ENCODE peak calls at places on chromosomes 5 and 9, in six cellular contexts. H, V, F, U, P and Q are unnamed samples.

GRCh38 chr5:74034738-74035137 is 408.7 kb downstream of the ARHGEF28 start:
- DNase-seq in H (no peak), V (peak; percentile 64), F (no peak), U (no peak), P (no peak), Q (no peak)

GRCh38 chr9:71361357-71361756 is 239.9 kb upstream of the TRPM3 start:
- DNase-seq in H (no peak), V (no peak), F (no peak), U (no peak), P (no peak), Q (no peak)

GRCh38 chr5:65209341-65209740 is 272.4 kb downstream of the ADAMTS6 start:
- DNase-seq in H (no peak), V (peak; percentile 46), F (no peak), U (no peak), P (no peak), Q (no peak)

GRCh38 chr9:126448865-126449577 is 122.4 kb downstream of the MVB12B start:
- DNase-seq in H (no peak), V (no peak), F (no peak), U (no peak), P (no peak), Q (no peak)

GRCh38 chr9:74940600-74940999 is 12.1 kb downstream of the C9orf40 start:
- DNase-seq in H (no peak), V (no peak), F (no peak), U (no peak), P (no peak), Q (no peak)

GRCh38 chr5:132207783-132208182 is 19.9 kb downstream of the P4HA2 start:
- DNase-seq in H (no peak), V (no peak), F (no peak), U (no peak), P (no peak), Q (no peak)

GRCh38 chr5:53479045-53479655 is 1.3 kb upstream of the FST start:
- DNase-seq in H (no peak), V (no peak), F (no peak), U (no peak), P (no peak), Q (no peak)

GRCh38 chr9:119961774-119962408 is 592.7 kb upstream of the BRINP1 start:
- DNase-seq in H (no peak), V (no peak), F (peak; percentile 80), U (no peak), P (no peak), Q (no peak)

GRCh38 chr5:122403965-122404364 is 91.9 kb downstream of the SNCAIP start:
- DNase-seq in H (no peak), V (no peak), F (no peak), U (no peak), P (no peak), Q (no peak)

GRCh38 chr9:32991895-32992595 is 9.4 kb downstream of the APTX start:
- DNase-seq in H (no peak), V (no peak), F (no peak), U (no peak), P (no peak), Q (no peak)

GRCh38 chr5:142561486-142562097 is 124.3 kb downstream of the FGF1 start:
- DNase-seq in H (no peak), V (no peak), F (no peak), U (no peak), P (no peak), Q (no peak)

GRCh38 chr5:178786859-178787499 is 56.5 kb upstream of the ZNF354A start:
- DNase-seq in H (no peak), V (no peak), F (no peak), U (no peak), P (no peak), Q (no peak)

GRCh38 chr5:167916261-167916660 is 375.2 kb upstream of the WWC1 start:
- DNase-seq in H (no peak), V (no peak), F (no peak), U (no peak), P (no peak), Q (no peak)

GRCh38 chr5:16934669-16935068 is 1.4 kb downstream of the MYO10 start:
- DNase-seq in H (no peak), V (no peak), F (no peak), U (no peak), P (no peak), Q (no peak)

GRCh38 chr9:123716339-123716738 is 213.6 kb downstream of the DENND1A start:
- DNase-seq in H (no peak), V (no peak), F (no peak), U (no peak), P (no peak), Q (no peak)

GRCh38 chr5:110105692-110106091 is 416.0 kb downstream of the MAN2A1 start:
- DNase-seq in H (no peak), V (no peak), F (no peak), U (no peak), P (no peak), Q (no peak)

GRCh38 chr5:80988419-80988925 is 28.3 kb downstream of the RASGRF2 start:
- DNase-seq in H (no peak), V (no peak), F (no peak), U (no peak), P (no peak), Q (no peak)

GRCh38 chr5:127112347-127112864 is 39.1 kb upstream of the C5orf63 start:
- DNase-seq in H (no peak), V (no peak), F (no peak), U (no peak), P (no peak), Q (no peak)

GRCh38 chr9:115923903-115924668 is 229.5 kb upstream of the PAPPA start:
- DNase-seq in H (no peak), V (peak; percentile 97), F (no peak), U (no peak), P (no peak), Q (no peak)

GRCh38 chr9:122562134-122562760 is 9.3 kb downstream of the OR1N2 start:
- DNase-seq in H (no peak), V (no peak), F (no peak), U (no peak), P (no peak), Q (no peak)

GRCh38 chr5:111602817-111603445 is 90.6 kb upstream of the STARD4 start:
- DNase-seq in H (no peak), V (no peak), F (no peak), U (no peak), P (no peak), Q (no peak)

GRCh38 chr5:3110371-3110770 is 358.9 kb upstream of the IRX2 start:
- DNase-seq in H (no peak), V (no peak), F (no peak), U (no peak), P (no peak), Q (no peak)

GRCh38 chr9:84874583-84874982 is 205.1 kb downstream of the NTRK2 start:
- DNase-seq in H (no peak), V (no peak), F (peak; percentile 18), U (no peak), P (no peak), Q (no peak)

GRCh38 chr9:109254317-109254716 is 66.5 kb downstream of the EPB41L4B start:
- DNase-seq in H (no peak), V (peak; percentile 49), F (no peak), U (no peak), P (no peak), Q (no peak)

GRCh38 chr5:56580864-56581263 is 234.5 kb upstream of the MAP3K1 start:
- DNase-seq in H (no peak), V (no peak), F (no peak), U (no peak), P (no peak), Q (no peak)

GRCh38 chr5:77012601-77013000 is 17.6 kb upstream of the AGGF1 start:
- DNase-seq in H (no peak), V (no peak), F (no peak), U (no peak), P (no peak), Q (no peak)

GRCh38 chr9:81585191-81585763 is 104.1 kb downstream of the TLE1 start:
- DNase-seq in H (no peak), V (no peak), F (no peak), U (no peak), P (no peak), Q (no peak)

GRCh38 chr9:2012347-2012746 is 2.8 kb upstream of the SMARCA2 start:
- DNase-seq in H (no peak), V (no peak), F (no peak), U (no peak), P (no peak), Q (no peak)

GRCh38 chr5:83434929-83435328 is 36.6 kb upstream of the VCAN start:
- DNase-seq in H (no peak), V (no peak), F (no peak), U (no peak), P (no peak), Q (no peak)

GRCh38 chr5:174516741-174517140 is 207.6 kb upstream of the MSX2 start:
- DNase-seq in H (no peak), V (no peak), F (no peak), U (no peak), P (no peak), Q (no peak)

GRCh38 chr5:150081541-150082283 is 4.6 kb downstream of the CSF1R start:
- DNase-seq in H (no peak), V (no peak), F (peak; percentile 27), U (no peak), P (peak; percentile 60), Q (no peak)